ENCODE peak calls at places on chromosomes 2 and 18, in nine cellular contexts. F is HepG2, D is IMR-90, O is cardiac muscle cell, Z is heart right ventricle, J is AG10803, Y is OCI-LY7, T is type B pancreatic cell, S is epithelial cell of esophagus. W is an unnamed sample.

GRCh38 chr18:23377669-23378469 is 75.2 kb upstream of the RIOK3 start:
- DNase-seq in J (peak), S (peak), O (peak), F (peak), Z (no peak), T (no peak), Y (no peak), D (peak), W (no peak)

GRCh38 chr2:214856116-214856515 is 46.6 kb upstream of the BARD1 start:
- DNase-seq in T (no peak), J (peak), S (peak), Y (no peak), F (no peak), O (peak), Z (no peak), D (peak), W (no peak)

GRCh38 chr2:176612736-176613135 is 343.5 kb downstream of the MTX2 start:
- DNase-seq in S (peak), F (no peak), D (no peak), Z (no peak), T (no peak), O (peak), J (peak), Y (no peak), W (no peak)

GRCh38 chr2:166239548-166239947 is 111.7 kb upstream of the SCN1A start:
- DNase-seq in O (peak), D (peak), T (no peak), Y (no peak), F (no peak), J (peak), Z (no peak), S (peak), W (no peak)

GRCh38 chr2:240872317-240873097 is 3.9 kb downstream of the AGXT start:
- DNase-seq in S (no peak), Z (no peak), D (no peak), Y (no peak), O (no peak), F (no peak), T (no peak), J (no peak), W (no peak)

GRCh38 chr2:21633531-21634310 is 510.0 kb downstream of the TDRD15 start:
- DNase-seq in F (no peak), S (no peak), J (no peak), D (no peak), T (no peak), Z (no peak), Y (no peak), O (no peak), W (no peak)

GRCh38 chr2:96090527-96090926 is 25.8 kb downstream of the ADRA2B start:
- DNase-seq in F (no peak), S (no peak), Z (no peak), Y (no peak), T (no peak), D (peak), J (no peak), O (peak), W (no peak)

GRCh38 chr2:239817011-239817490 is 208.1 kb downstream of the NDUFA10 start:
- DNase-seq in O (no peak), S (no peak), Z (no peak), Y (no peak), F (no peak), D (no peak), T (peak), J (no peak), W (no peak)

GRCh38 chr2:227855440-227855839 is 16.0 kb upstream of the DAW1 start:
- DNase-seq in F (no peak), D (no peak), Y (no peak), O (no peak), Z (no peak), J (no peak), T (no peak), S (no peak), W (no peak)

GRCh38 chr2:222333397-222333796 is 34.6 kb upstream of the PAX3 start:
- DNase-seq in D (no peak), S (no peak), J (no peak), F (no peak), Y (no peak), O (no peak), Z (no peak), T (no peak), W (no peak)

GRCh38 chr2:67399831-67400489 is 2.8 kb downstream of the ETAA1 start:
- DNase-seq in T (no peak), Z (no peak), O (peak), S (peak), J (no peak), Y (no peak), F (no peak), D (peak), W (no peak)

GRCh38 chr18:45838302-45839070 is 13.0 kb downstream of the SIGLEC15 start:
- DNase-seq in Y (no peak), O (no peak), J (no peak), S (no peak), Z (no peak), F (no peak), D (no peak), T (no peak), W (no peak)

GRCh38 chr2:69933839-69934613 is 19.1 kb downstream of the MXD1 start:
- DNase-seq in Z (no peak), O (peak), J (peak), Y (no peak), T (no peak), D (peak), S (peak), F (peak), W (no peak)

GRCh38 chr2:64018715-64019082 is 529 bp downstream of the VPS54 start:
- DNase-seq in J (peak), Y (no peak), O (no peak), S (peak), D (no peak), F (no peak), Z (no peak), T (peak), W (no peak)

GRCh38 chr18:50836521-50836957 is 16.7 kb upstream of the MRO start:
- DNase-seq in O (peak), Z (no peak), S (peak), Y (peak), F (no peak), J (peak), D (peak), T (no peak), W (no peak)

GRCh38 chr2:158975271-158975921 is 7.0 kb downstream of the TANC1 start:
- DNase-seq in O (no peak), F (no peak), D (no peak), J (no peak), Y (no peak), S (peak), T (no peak), Z (no peak), W (no peak)

GRCh38 chr2:119826370-119826961 is 66.7 kb downstream of the PTPN4 start:
- DNase-seq in D (peak), T (no peak), J (peak), S (peak), Z (no peak), F (peak), Y (peak), O (peak), W (peak)

GRCh38 chr2:218876562-218877219 is 4.0 kb upstream of the WNT10A start:
- DNase-seq in O (peak), S (peak), T (peak), J (peak), F (peak), Z (no peak), D (peak), Y (peak), W (peak)

GRCh38 chr18:3075491-3075890 is 62.5 kb upstream of the LPIN2 start:
- DNase-seq in Z (no peak), Y (no peak), S (peak), T (peak), J (no peak), F (no peak), D (no peak), O (peak), W (no peak)

GRCh38 chr18:55605820-55606252 is 17.8 kb upstream of the TCF4 start:
- DNase-seq in Z (no peak), D (no peak), T (no peak), J (no peak), Y (no peak), F (no peak), O (no peak), S (no peak), W (no peak)

GRCh38 chr2:57372237-57372962 is 674.2 kb upstream of the VRK2 start:
- DNase-seq in T (no peak), S (no peak), D (no peak), Z (no peak), J (no peak), O (no peak), Y (no peak), F (no peak), W (no peak)

GRCh38 chr2:219688560-219689445 is 61.4 kb downstream of the SLC4A3 start:
- DNase-seq in J (peak), Z (peak), D (peak), F (peak), S (peak), T (no peak), O (peak), Y (no peak), W (no peak)

GRCh38 chr2:10240161-10240681 is 62.5 kb upstream of the HPCAL1 start:
- DNase-seq in D (no peak), O (no peak), S (no peak), F (no peak), Y (no peak), T (peak), Z (no peak), J (no peak), W (peak)

GRCh38 chr18:79104137-79104536 is 34.9 kb downstream of the ATP9B start:
- DNase-seq in O (no peak), J (no peak), Z (no peak), D (no peak), T (no peak), Y (no peak), S (no peak), F (no peak), W (no peak)

GRCh38 chr18:79106084-79106483 is 36.9 kb downstream of the ATP9B start:
- DNase-seq in Y (no peak), F (peak), Z (no peak), S (no peak), D (no peak), J (no peak), O (no peak), T (no peak), W (no peak)

GRCh38 chr18:79095216-79095615 is 26.0 kb downstream of the ATP9B start:
- DNase-seq in T (no peak), S (no peak), D (no peak), J (no peak), Y (no peak), Z (no peak), O (no peak), F (peak), W (no peak)

GRCh38 chr18:79105455-79105854 is 36.3 kb downstream of the ATP9B start:
- DNase-seq in J (no peak), Y (no peak), F (no peak), Z (no peak), T (no peak), S (no peak), D (no peak), O (no peak), W (no peak)

GRCh38 chr18:79100944-79101343 is 31.8 kb downstream of the ATP9B start:
- DNase-seq in F (no peak), D (no peak), S (no peak), Z (no peak), Y (no peak), J (no peak), O (no peak), T (no peak), W (no peak)
- TF ChIP-seq CTCF in F (no peak), D (no peak), S (no peak), Z (no peak), Y (no peak), J (no peak), O (no peak), T (no peak), W (no peak)

GRCh38 chr18:11818486-11819203 is 32.6 kb upstream of the CHMP1B start:
- DNase-seq in J (no peak), T (no peak), Z (no peak), Y (no peak), D (no peak), S (no peak), F (no peak), O (no peak), W (no peak)
- TF ChIP-seq CTCF in J (no peak), T (no peak), Z (no peak), Y (no peak), D (no peak), S (no peak), F (no peak), O (no peak), W (no peak)

GRCh38 chr2:102657770-102658169 is 38.4 kb downstream of the SLC9A2 start:
- DNase-seq in J (no peak), S (peak), Z (no peak), D (no peak), Y (no peak), O (no peak), T (no peak), F (no peak), W (no peak)
- TF ChIP-seq CTCF in J (no peak), S (no peak), Z (no peak), D (no peak), Y (no peak), O (no peak), T (no peak), F (no peak), W (no peak)

GRCh38 chr2:201120500-201120899 is 4.5 kb downstream of the CFLAR start:
- DNase-seq in F (no peak), Y (peak), D (no peak), J (no peak), S (no peak), O (no peak), Z (no peak), T (no peak), W (no peak)

GRCh38 chr2:201116115-201116958 is at the start of gene CFLAR:
- DNase-seq in Z (peak), T (peak), S (peak), D (peak), Y (peak), J (peak), O (peak), F (peak), W (peak)

GRCh38 chr2:201118957-201119848 is 3.2 kb downstream of the CFLAR start:
- DNase-seq in D (peak), Y (peak), F (no peak), T (no peak), Z (no peak), O (peak), J (peak), S (no peak), W (no peak)

GRCh38 chr2:201116959-201117734 is 1.2 kb downstream of the CFLAR start:
- DNase-seq in T (no peak), O (peak), D (peak), Z (no peak), J (peak), Y (peak), F (peak), S (peak), W (no peak)

GRCh38 chr2:201118121-201118956 is 2.4 kb downstream of the CFLAR start:
- DNase-seq in D (peak), O (peak), F (peak), S (peak), Y (peak), J (peak), T (peak), Z (peak), W (peak)
- TF ChIP-seq CTCF in D (peak), O (peak), F (peak), S (peak), Y (peak), J (peak), T (peak), Z (peak), W (no peak)

DNA sequence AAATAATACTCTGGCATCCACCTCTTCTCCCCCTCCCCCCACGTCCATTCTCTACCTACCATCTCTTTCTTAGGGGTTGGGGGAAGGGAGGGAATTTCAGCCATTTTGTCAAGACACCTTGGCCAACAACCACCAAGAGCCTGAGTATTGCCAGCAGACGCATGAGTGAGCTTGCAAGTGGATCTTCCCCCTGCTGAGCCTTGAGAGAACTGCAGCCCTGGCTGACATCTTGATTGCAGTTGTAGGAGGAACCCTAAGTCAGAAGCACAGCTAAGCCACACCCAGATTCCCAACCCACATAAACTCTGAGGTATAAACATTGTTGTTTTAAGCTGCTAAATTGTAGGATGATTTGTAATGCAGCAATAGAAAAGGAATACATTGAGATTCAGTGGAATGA is 165.6 kb downstream of the TMEFF2 start:
- DNase-seq in F (no peak), Z (no peak), J (no peak), O (peak), T (no peak), D (peak), Y (peak), S (peak), W (peak)
- TF ChIP-seq CTCF in F (peak), Z (no peak), J (peak), O (no peak), T (peak), D (peak), Y (peak), S (peak), W (peak)

GRCh38 chr18:6547476-6547875 is 132.8 kb upstream of the L3MBTL4 start:
- DNase-seq in F (no peak), O (no peak), S (peak), J (no peak), Y (no peak), Z (no peak), T (no peak), D (no peak), W (no peak)

GRCh38 chr18:6546229-6546628 is 131.5 kb upstream of the L3MBTL4 start:
- DNase-seq in F (no peak), Z (no peak), T (no peak), J (peak), S (peak), D (no peak), Y (no peak), O (peak), W (no peak)

GRCh38 chr18:6542296-6542695 is 127.6 kb upstream of the L3MBTL4 start:
- DNase-seq in J (no peak), S (no peak), O (no peak), F (no peak), Z (no peak), D (no peak), Y (no peak), T (no peak), W (no peak)

GRCh38 chr18:6537468-6537867 is 122.8 kb upstream of the L3MBTL4 start:
- DNase-seq in Y (no peak), Z (no peak), S (no peak), F (no peak), D (no peak), O (peak), T (no peak), J (no peak), W (no peak)

DNA sequence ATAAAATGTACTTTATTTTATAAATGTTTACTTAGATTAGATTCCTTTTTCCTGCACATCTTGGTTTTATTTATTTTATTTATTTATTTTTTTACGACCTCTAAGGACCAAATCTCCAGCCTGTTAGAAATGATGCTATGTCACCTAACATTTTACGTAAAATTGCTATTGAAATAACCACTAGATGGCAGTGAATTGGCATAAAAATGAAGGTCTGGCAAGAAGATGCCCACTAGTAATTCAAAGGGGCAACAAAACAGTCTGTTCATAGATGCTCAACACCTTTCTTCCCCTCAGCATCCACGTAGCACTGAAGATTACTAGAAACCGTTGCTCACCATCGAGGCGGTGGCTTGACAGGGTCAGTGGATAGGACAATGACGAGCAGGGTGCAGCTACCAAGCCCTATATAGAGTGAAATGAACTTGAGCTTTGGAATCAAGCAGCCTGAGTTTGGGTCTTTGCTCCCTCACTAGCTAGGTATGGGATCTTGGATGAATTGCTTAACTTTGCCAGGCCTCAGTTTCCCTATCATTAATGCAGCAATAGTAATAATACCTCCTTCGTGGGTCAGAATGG is 128.7 kb upstream of the L3MBTL4 start:
- DNase-seq in O (peak), F (peak), Y (peak), J (peak), D (peak), S (peak), T (no peak), Z (no peak), W (no peak)
- TF ChIP-seq CTCF in O (peak), F (peak), Y (peak), J (peak), D (peak), S (peak), T (peak), Z (peak), W (peak)

GRCh38 chr2:236546561-236546961 is 23.1 kb upstream of the ACKR3 start:
- DNase-seq in F (no peak), Y (peak), Z (no peak), S (no peak), T (no peak), J (no peak), O (no peak), D (no peak), W (no peak)
- TF ChIP-seq CTCF in F (no peak), Y (no peak), Z (no peak), S (no peak), T (no peak), J (no peak), O (no peak), D (no peak), W (no peak)

DNA sequence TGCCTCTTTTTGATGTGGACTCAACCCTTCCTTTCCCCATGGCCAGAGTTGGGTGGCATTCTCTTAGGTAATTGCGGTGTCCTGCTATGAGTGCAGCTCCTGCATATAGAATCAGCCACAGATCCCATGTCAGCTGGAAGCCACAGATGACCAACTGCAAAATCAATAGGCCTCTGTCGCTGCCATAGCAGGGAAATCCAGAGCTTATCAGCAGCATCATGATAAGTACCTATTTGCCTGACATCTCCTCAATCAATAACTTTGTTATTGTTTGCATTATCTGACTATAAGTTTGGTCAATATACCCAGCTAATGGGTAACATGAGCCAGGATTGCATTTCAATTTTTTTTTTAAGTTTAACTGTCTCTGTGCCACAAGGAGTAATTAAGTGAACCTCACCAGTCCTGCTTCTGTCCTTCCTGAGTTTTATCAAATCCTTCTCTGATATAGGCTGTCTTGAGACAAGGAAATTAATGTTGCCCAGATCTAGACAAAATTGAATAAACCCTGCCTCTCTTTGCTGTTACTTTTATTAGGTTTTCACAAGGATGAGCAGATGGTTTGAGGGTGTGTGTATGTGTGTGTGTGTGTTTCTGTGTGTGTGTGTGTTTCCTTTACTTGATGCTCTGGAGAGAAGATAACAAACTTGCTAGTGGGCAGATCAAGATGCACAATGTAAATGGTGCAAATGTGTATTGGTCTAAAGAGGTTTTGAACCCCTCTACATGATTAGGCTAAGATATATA is 59.6 kb upstream of the CREB1 start:
- DNase-seq in J (no peak), Z (no peak), F (no peak), D (no peak), S (no peak), Y (no peak), O (no peak), T (no peak), W (no peak)
- TF ChIP-seq CTCF in J (no peak), Z (no peak), F (no peak), D (no peak), S (no peak), Y (no peak), O (no peak), T (no peak), W (no peak)

GRCh38 chr2:183248866-183249567 is 124.8 kb downstream of the NUP35 start:
- DNase-seq in J (peak), F (peak), Y (peak), O (peak), Z (no peak), D (peak), T (no peak), S (peak), W (no peak)
- TF ChIP-seq CTCF in J (peak), F (peak), Y (peak), O (peak), Z (peak), D (peak), T (peak), S (peak), W (peak)